ENCODE peak calls at places on chromosomes 1 and 21, in seven cellular contexts. O, A, C, K, X, W and E are unnamed samples.

GRCh38 chr1:222792744-222793143 is 22.1 kb upstream of the DISP1 start:
- DNase-seq in O (no peak), A (no peak), C (peak; percentile 58), K (no peak), X (peak; percentile 42), W (no peak), E (no peak)

GRCh38 chr1:165060285-165060793 is 296.2 kb downstream of the LMX1A start:
- DNase-seq in O (no peak), A (no peak), C (peak; percentile 30), K (no peak), X (no peak), W (no peak), E (no peak)

GRCh38 chr1:45584351-45585109 is 689 bp downstream of the NASP start:
- DNase-seq in O (peak; percentile 95), A (peak; percentile 50), C (peak; percentile 94), K (peak; percentile 89), X (peak; percentile 96), W (peak; percentile 92), E (peak; percentile 48)

GRCh38 chr1:15288173-15288926 is 41.3 kb downstream of the FHAD1 start:
- DNase-seq in O (no peak), A (no peak), C (no peak), K (no peak), X (no peak), W (no peak), E (no peak)

GRCh38 chr1:6585841-6586240 is 6.0 kb downstream of the ZBTB48 start:
- DNase-seq in O (no peak), A (no peak), C (no peak), K (no peak), X (no peak), W (no peak), E (no peak)

GRCh38 chr1:245153645-245154428 is 948 bp upstream of the KIF26B start:
- DNase-seq in O (peak; percentile 26), A (no peak), C (peak; percentile 43), K (peak; percentile 40), X (peak; percentile 44), W (peak; percentile 41), E (no peak)

GRCh38 chr1:224534731-224535130 is 81.4 kb upstream of the CNIH3 start:
- DNase-seq in O (no peak), A (no peak), C (no peak), K (no peak), X (no peak), W (no peak), E (no peak)

GRCh38 chr1:180230416-180230790 is 339 bp downstream of the LHX4 start:
- DNase-seq in O (no peak), A (no peak), C (no peak), K (no peak), X (no peak), W (no peak), E (no peak)

GRCh38 chr21:18869105-18869504 is 465.5 kb upstream of the TMPRSS15 start:
- DNase-seq in O (no peak), A (no peak), C (no peak), K (no peak), X (no peak), W (no peak), E (no peak)

GRCh38 chr1:193661385-193661784 is 475.0 kb upstream of the B3GALT2 start:
- DNase-seq in O (no peak), A (no peak), C (no peak), K (no peak), X (no peak), W (no peak), E (no peak)

GRCh38 chr21:22223385-22223784 is 1225.2 kb downstream of the NCAM2 start:
- DNase-seq in O (no peak), A (no peak), C (no peak), K (no peak), X (no peak), W (no peak), E (no peak)

GRCh38 chr1:41673355-41673754 is 188.9 kb upstream of the EDN2 start:
- DNase-seq in O (no peak), A (peak; percentile 16), C (peak; percentile 59), K (no peak), X (no peak), W (peak; percentile 7), E (no peak)

GRCh38 chr1:23400324-23401110 is 24.0 kb downstream of the TCEA3 start:
- DNase-seq in O (no peak), A (no peak), C (peak; percentile 78), K (no peak), X (no peak), W (no peak), E (peak; percentile 42)

GRCh38 chr1:212867192-212867591 is 9.1 kb downstream of the FLVCR1 start:
- DNase-seq in O (no peak), A (no peak), C (no peak), K (no peak), X (no peak), W (no peak), E (no peak)

GRCh38 chr1:212862111-212862690 is 4.1 kb downstream of the FLVCR1 start:
- DNase-seq in O (no peak), A (no peak), C (no peak), K (no peak), X (no peak), W (no peak), E (no peak)

GRCh38 chr1:212858461-212859265 is 588 bp downstream of the FLVCR1 start:
- DNase-seq in O (no peak), A (no peak), C (peak; percentile 57), K (peak; percentile 35), X (peak; percentile 45), W (peak; percentile 43), E (no peak)

GRCh38 chr1:212860713-212861581 is 2.9 kb downstream of the FLVCR1 start:
- DNase-seq in O (no peak), A (no peak), C (peak; percentile 30), K (no peak), X (peak; percentile 23), W (no peak), E (no peak)

GRCh38 chr1:212864201-212864600 is 6.1 kb downstream of the FLVCR1 start:
- DNase-seq in O (no peak), A (no peak), C (no peak), K (no peak), X (no peak), W (no peak), E (no peak)
- H3K4me3 ChIP-seq in O (no peak overlapping the region), A (no peak overlapping the region), C (no peak overlapping the region), K (no peak overlapping the region), X (no peak overlapping the region), W (no peak overlapping the region), E (no peak overlapping the region)

DNA sequence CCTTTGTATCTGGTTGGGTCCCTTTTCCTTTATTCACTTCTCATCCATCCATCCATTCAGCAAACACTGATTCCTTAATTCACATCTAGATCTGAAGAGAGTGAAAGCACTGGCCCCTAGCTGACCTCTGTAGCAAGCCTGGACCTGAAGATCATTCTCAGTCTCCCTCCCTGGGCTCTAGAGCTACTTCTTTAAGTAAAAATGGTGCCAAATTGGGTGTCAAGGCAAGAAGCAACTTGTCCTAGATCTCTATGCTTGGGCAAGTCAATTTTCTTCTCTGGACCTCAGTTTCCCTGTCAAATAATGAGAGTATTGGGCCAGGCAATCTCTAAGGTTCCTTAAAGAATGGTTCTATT is 36.1 kb downstream of the PLXNA2 start:
- DNase-seq in O (no peak), A (no peak), C (no peak), K (no peak), X (no peak), W (no peak), E (no peak)
- H3K4me3 ChIP-seq in O (no peak overlapping the region), A (no peak overlapping the region), C (no peak overlapping the region), K (no peak overlapping the region), X (no peak overlapping the region), W (no peak overlapping the region), E (no peak overlapping the region)

GRCh38 chr1:231750818-231751623 is 124.4 kb downstream of the DISC1 start:
- DNase-seq in O (no peak), A (no peak), C (no peak), K (no peak), X (no peak), W (no peak), E (no peak)

GRCh38 chr1:231750296-231750695 is 123.7 kb downstream of the DISC1 start:
- DNase-seq in O (no peak), A (no peak), C (no peak), K (no peak), X (no peak), W (no peak), E (no peak)

GRCh38 chr1:231757101-231757404 is 130.5 kb downstream of the DISC1 start:
- DNase-seq in O (no peak), A (no peak), C (no peak), K (no peak), X (no peak), W (no peak), E (no peak)

GRCh38 chr1:231751624-231751897 is 125.0 kb downstream of the DISC1 start:
- DNase-seq in O (no peak), A (no peak), C (no peak), K (no peak), X (no peak), W (no peak), E (no peak)

DNA sequence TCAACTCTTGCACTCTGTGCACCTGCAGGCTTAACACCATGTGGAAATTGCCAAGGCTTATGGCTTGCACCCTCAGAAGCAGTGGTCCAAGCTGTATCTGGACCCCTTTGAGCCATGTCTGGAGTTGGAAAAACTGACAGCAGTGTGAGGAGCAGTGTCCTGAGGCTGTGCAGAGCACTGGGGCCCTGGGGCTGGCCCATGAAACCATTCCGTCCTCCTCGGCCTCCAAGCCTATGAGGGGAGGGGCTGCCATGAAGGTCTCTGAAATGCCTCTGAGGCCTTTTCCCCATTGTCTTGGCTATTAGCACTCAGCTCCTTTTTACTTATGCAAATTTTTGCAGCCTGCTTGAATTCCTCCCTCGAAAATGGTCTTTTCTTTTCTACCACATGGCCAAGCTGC is 126.7 kb downstream of the DISC1 start:
- DNase-seq in O (no peak), A (no peak), C (no peak), K (no peak), X (no peak), W (no peak), E (no peak)
- H3K4me3 ChIP-seq in O (no peak overlapping the region), A (no peak overlapping the region), C (no peak overlapping the region), K (no peak overlapping the region), X (no peak overlapping the region), W (no peak overlapping the region), E (no peak overlapping the region)

GRCh38 chr1:147768582-147768981 is 8.2 kb upstream of the GJA5 start:
- DNase-seq in O (no peak), A (no peak), C (no peak), K (no peak), X (no peak), W (no peak), E (no peak)

GRCh38 chr1:147771216-147772125 is 11.1 kb upstream of the GJA5 start:
- DNase-seq in O (no peak), A (no peak), C (peak; percentile 65), K (peak; percentile 89), X (no peak), W (no peak), E (no peak)

GRCh38 chr1:147769107-147769506 is 8.7 kb upstream of the GJA5 start:
- DNase-seq in O (no peak), A (no peak), C (no peak), K (no peak), X (no peak), W (no peak), E (no peak)

GRCh38 chr1:147773215-147773715 is 12.9 kb upstream of the GJA5 start:
- DNase-seq in O (no peak), A (no peak), C (no peak), K (no peak), X (no peak), W (no peak), E (no peak)

DNA sequence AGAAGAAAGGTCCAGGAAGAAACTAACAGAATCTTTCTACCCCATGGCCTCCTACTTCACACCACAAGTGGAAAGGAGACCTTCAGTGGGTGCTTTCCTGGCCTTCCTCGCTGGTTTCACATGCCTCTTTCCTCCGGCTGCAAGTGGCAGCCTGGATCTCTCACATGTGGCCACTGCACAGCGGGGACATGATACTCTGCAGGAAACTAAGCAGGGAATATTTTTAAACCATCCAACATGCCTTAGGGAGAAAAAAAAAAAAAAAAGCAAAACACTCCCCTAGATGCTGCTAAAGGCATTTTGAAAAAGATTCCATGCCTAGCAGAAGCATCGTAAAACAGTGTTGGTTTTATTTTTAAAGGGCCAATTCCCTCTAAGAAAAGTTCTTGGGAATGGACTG is 12.1 kb upstream of the GJA5 start:
- DNase-seq in O (no peak), A (no peak), C (peak; percentile 8), K (no peak), X (no peak), W (no peak), E (no peak)
- H3K4me3 ChIP-seq in O (no peak overlapping the region), A (no peak overlapping the region), C (no peak overlapping the region), K (peak overlapping the region; percentile 48), X (no peak overlapping the region), W (no peak overlapping the region), E (no peak overlapping the region)